ENCODE peak calls at places on chromosomes 16 and 17, in six cellular contexts. L is H9, T is mesendoderm, D is IMR-90, Q is H1, K is mesenchymal stem cell. B is an unnamed sample.

GRCh38 chr16:53372942-53373871 is 61.1 kb upstream of the RBL2 start:
- DNase-seq in L (peak), T (no peak), D (no peak), Q (peak), K (no peak), B (no peak)

GRCh38 chr17:76394166-76394565 is 9.8 kb downstream of the SPHK1 start:
- DNase-seq in L (no peak), T (no peak), D (no peak), Q (no peak), K (no peak), B (no peak)

GRCh38 chr17:57567278-57567677 is 177.8 kb downstream of the CCDC182 start:
- DNase-seq in L (no peak), T (no peak), D (no peak), Q (no peak), K (no peak), B (no peak)

GRCh38 chr16:65012357-65012756 is 109.5 kb downstream of the CDH11 start:
- DNase-seq in L (no peak), T (no peak), D (peak), Q (no peak), K (peak), B (no peak)

GRCh38 chr17:64938925-64939474 is 19.7 kb upstream of the LRRC37A3 start:
- DNase-seq in L (peak), T (peak), D (peak), Q (peak), K (peak), B (no peak)

GRCh38 chr16:15444264-15444663 is 9.9 kb downstream of the BMERB1 start:
- DNase-seq in L (no peak), T (no peak), D (no peak), Q (no peak), K (no peak), B (no peak)

GRCh38 chr16:937723-938122 is 33.1 kb downstream of the LMF1 start:
- DNase-seq in L (no peak), T (no peak), D (no peak), Q (no peak), K (no peak), B (no peak)

GRCh38 chr16:18958621-18959578 is 24.8 kb upstream of the TMC7 start:
- DNase-seq in L (no peak), T (no peak), D (peak), Q (no peak), K (peak), B (no peak)

GRCh38 chr17:66469088-66469442 is 166.7 kb downstream of the PRKCA start:
- DNase-seq in L (no peak), T (peak), D (no peak), Q (no peak), K (no peak), B (no peak)

GRCh38 chr16:16092925-16093624 is 130.2 kb downstream of the ABCC6 start:
- DNase-seq in L (no peak), T (no peak), D (peak), Q (no peak), K (no peak), B (no peak)

GRCh38 chr17:72118588-72119279 is 2.1 kb upstream of the SOX9 start:
- DNase-seq in L (peak), T (peak), D (peak), Q (peak), K (peak), B (peak)

GRCh38 chr16:22784690-22785214 is 29.2 kb upstream of the HS3ST2 start:
- DNase-seq in L (no peak), T (no peak), D (no peak), Q (no peak), K (no peak), B (no peak)

GRCh38 chr16:84361546-84361945 is 6.8 kb upstream of the ATP2C2 start:
- DNase-seq in L (no peak), T (no peak), D (no peak), Q (no peak), K (no peak), B (no peak)

GRCh38 chr17:4642286-4642685 is 808 bp upstream of the ALOX15 start:
- DNase-seq in L (no peak), T (no peak), D (no peak), Q (no peak), K (no peak), B (peak)

GRCh38 chr17:4645642-4646041 is 4.2 kb upstream of the ALOX15 start:
- DNase-seq in L (no peak), T (no peak), D (no peak), Q (no peak), K (no peak), B (no peak)

GRCh38 chr17:4648741-4649140 is 7.3 kb upstream of the ALOX15 start:
- DNase-seq in L (no peak), T (no peak), D (no peak), Q (no peak), K (no peak), B (no peak)

GRCh38 chr17:4641297-4642195 is at the start of gene ALOX15:
- DNase-seq in L (peak), T (peak), D (no peak), Q (peak), K (no peak), B (peak)

GRCh38 chr17:4643676-4644075 is 2.2 kb upstream of the ALOX15 start:
- DNase-seq in L (no peak), T (no peak), D (no peak), Q (no peak), K (no peak), B (no peak)
- H2BK15ac ChIP-seq in L (no peak), T (no peak), D (no peak), Q (no peak), K (no peak), B (no peak)

GRCh38 chr17:14038206-14038605 is 31.1 kb upstream of the COX10 start:
- DNase-seq in L (no peak), T (peak), D (peak), Q (no peak), K (peak), B (no peak)
- H2BK15ac ChIP-seq in L (no peak), T (no peak), D (no peak), Q (no peak), K (no peak), B (no peak)

GRCh38 chr16:26019406-26019805 is 327.6 kb downstream of the HS3ST4 start:
- DNase-seq in L (no peak), T (no peak), D (no peak), Q (no peak), K (no peak), B (no peak)
- H2BK15ac ChIP-seq in L (no peak), T (no peak), D (no peak), Q (no peak), K (no peak), B (no peak)

GRCh38 chr16:89482824-89483220 is 7.5 kb downstream of the ANKRD11 start:
- DNase-seq in L (no peak), T (no peak), D (no peak), Q (no peak), K (no peak), B (no peak)

GRCh38 chr16:89485701-89486246 is 4.6 kb downstream of the ANKRD11 start:
- DNase-seq in L (no peak), T (no peak), D (no peak), Q (no peak), K (no peak), B (no peak)

GRCh38 chr16:89484088-89484501 is 6.3 kb downstream of the ANKRD11 start:
- DNase-seq in L (no peak), T (no peak), D (no peak), Q (no peak), K (no peak), B (no peak)

GRCh38 chr16:89482087-89482823 is 8.1 kb downstream of the ANKRD11 start:
- DNase-seq in L (no peak), T (no peak), D (no peak), Q (no peak), K (no peak), B (no peak)

GRCh38 chr16:89484923-89485679 is 5.3 kb downstream of the ANKRD11 start:
- DNase-seq in L (no peak), T (no peak), D (no peak), Q (no peak), K (peak), B (no peak)
- H2BK15ac ChIP-seq in L (no peak), T (no peak), D (no peak), Q (no peak), K (no peak), B (no peak)

DNA sequence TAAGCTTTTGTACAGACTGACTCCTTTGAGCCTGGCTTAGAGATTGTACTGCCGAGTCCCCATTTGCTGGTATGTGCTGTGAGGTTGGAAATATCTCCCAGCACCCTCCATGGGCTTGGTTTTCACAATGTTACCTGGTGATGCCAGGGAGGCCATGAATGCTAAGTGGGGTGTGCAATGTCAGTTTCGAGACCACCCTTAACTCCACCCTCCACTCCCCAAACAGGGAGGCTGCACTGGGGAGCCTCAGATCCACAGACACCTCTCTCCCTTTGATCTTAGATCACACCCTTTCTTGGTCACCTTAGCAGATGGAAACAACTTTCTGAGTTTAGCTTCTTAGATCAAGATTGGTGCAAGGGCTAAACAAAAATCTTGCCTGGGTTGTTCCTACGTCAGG is 28.6 kb upstream of the PIK3R6 start:
- DNase-seq in L (no peak), T (no peak), D (no peak), Q (no peak), K (no peak), B (no peak)
- H2BK15ac ChIP-seq in L (no peak), T (no peak), D (no peak), Q (no peak), K (no peak), B (no peak)

DNA sequence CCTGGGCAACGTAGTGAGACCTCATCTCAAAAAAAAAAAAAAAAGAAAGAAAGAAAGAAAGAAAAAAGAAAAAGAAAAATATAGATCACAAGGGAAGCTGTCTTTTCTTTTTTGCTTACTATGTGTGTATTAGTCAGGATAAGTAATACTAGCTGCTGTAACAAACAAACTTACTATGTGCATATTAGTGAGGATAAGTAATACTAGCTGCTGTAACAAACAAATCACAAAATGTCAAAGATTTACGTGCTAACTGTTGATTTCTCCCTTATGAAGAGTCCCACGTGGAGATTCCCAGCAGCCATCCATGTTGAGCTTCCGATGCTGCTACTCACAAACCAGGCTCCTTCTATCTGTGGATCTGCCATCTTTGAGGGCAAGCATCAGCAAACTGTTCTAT is 31.7 kb upstream of the KDM8 start:
- DNase-seq in L (no peak), T (no peak), D (no peak), Q (no peak), K (no peak), B (no peak)
- H2BK15ac ChIP-seq in L (no peak), T (no peak), D (no peak), Q (no peak), K (no peak), B (no peak)

GRCh38 chr16:75139498-75139897 is 8.8 kb upstream of the ZFP1 start:
- DNase-seq in L (no peak), T (no peak), D (no peak), Q (no peak), K (no peak), B (no peak)
- H2BK15ac ChIP-seq in L (no peak), T (no peak), D (no peak), Q (no peak), K (no peak), B (no peak)

DNA sequence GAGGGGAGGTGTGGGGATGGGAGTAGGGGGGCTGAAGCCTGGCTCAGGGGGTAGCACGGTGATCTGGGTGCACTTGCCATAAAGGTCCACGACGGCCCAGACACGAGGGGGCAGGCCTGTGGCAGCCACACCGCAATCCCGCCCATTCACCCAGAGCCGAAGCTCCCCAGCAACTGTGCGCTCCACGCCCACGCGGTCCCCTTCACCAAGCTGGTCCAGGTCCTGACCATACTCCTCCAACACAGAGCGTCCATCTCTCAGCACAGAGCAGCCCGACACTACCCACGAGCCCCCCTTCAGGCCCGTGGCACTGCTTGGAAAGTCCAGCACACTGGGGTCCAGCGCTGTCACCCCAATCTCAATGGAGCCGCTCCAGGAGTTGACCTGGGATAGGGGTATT is 1.6 kb downstream of the NEURL4 start:
- DNase-seq in L (no peak), T (no peak), D (no peak), Q (no peak), K (no peak), B (no peak)
- H2BK15ac ChIP-seq in L (no peak), T (no peak), D (no peak), Q (no peak), K (no peak), B (no peak)